ENCODE peak calls at places on chromosomes 16 and 17, in nine cellular contexts. W is PC-3, A is OCI-LY7, S is HCT116, J is neural progenitor cell, V is hepatocyte, Z is SK-N-SH, I is MM.1S, F is GM23248. Y is an unnamed sample.
A peak's percentile ranks its signal among the peaks of the same experiment; 100 is the strongest.

GRCh38 chr17:66547170-66547865 is 244.9 kb downstream of the PRKCA start:
- DNase-seq in J (no peak), F (peak; percentile 42), A (no peak), S (no peak), W (peak; percentile 85), V (no peak), Z (no peak), I (no peak), Y (no peak)

GRCh38 chr17:30950669-30951399 is 20.0 kb upstream of the RNF135 start:
- DNase-seq in I (no peak), V (peak; percentile 91), J (no peak), W (peak; percentile 46), Z (peak; percentile 78), A (no peak), S (no peak), F (peak; percentile 92), Y (no peak)

GRCh38 chr17:48633266-48633816 is 7.2 kb upstream of the HOXB9 start:
- DNase-seq in A (no peak), I (no peak), S (no peak), Z (no peak), F (no peak), W (no peak), J (no peak), V (no peak), Y (peak; percentile 46)

GRCh38 chr17:72301887-72302286 is 181.1 kb downstream of the SOX9 start:
- DNase-seq in F (no peak), I (no peak), V (no peak), S (no peak), Z (no peak), W (no peak), A (no peak), J (no peak), Y (no peak)

GRCh38 chr17:82878545-82878944 is 38.7 kb upstream of the ZNF750 start:
- DNase-seq in W (no peak), J (no peak), V (no peak), F (no peak), A (no peak), S (no peak), Z (no peak), I (no peak), Y (no peak)

GRCh38 chr17:75753514-75754377 is 11.2 kb downstream of the GALK1 start:
- DNase-seq in A (peak; percentile 92), W (no peak), I (peak; percentile 82), J (peak; percentile 89), V (peak; percentile 87), S (no peak), F (peak; percentile 89), Z (peak; percentile 98), Y (peak; percentile 92)

GRCh38 chr16:54928421-54929089 is 2.1 kb upstream of the IRX5 start:
- DNase-seq in I (peak; percentile 82), W (no peak), Z (peak; percentile 80), V (peak; percentile 77), A (peak; percentile 85), J (peak; percentile 55), F (peak; percentile 83), S (no peak), Y (peak; percentile 15)

GRCh38 chr16:27777527-27777926 is 227.6 kb downstream of the KATNIP start:
- DNase-seq in I (no peak), V (no peak), F (no peak), A (no peak), S (no peak), J (no peak), W (no peak), Z (no peak), Y (no peak)

GRCh38 chr16:69707920-69708683 is 18.3 kb downstream of the NQO1 start:
- DNase-seq in F (no peak), I (no peak), V (no peak), J (no peak), Z (no peak), S (no peak), W (no peak), A (no peak), Y (no peak)

GRCh38 chr17:78933025-78933958 is 8.1 kb upstream of the TIMP2 start:
- DNase-seq in W (peak; percentile 98), I (peak; percentile 95), V (peak; percentile 87), F (peak; percentile 100), S (peak; percentile 80), J (no peak), Z (peak; percentile 68), A (peak; percentile 23), Y (no peak)

DNA sequence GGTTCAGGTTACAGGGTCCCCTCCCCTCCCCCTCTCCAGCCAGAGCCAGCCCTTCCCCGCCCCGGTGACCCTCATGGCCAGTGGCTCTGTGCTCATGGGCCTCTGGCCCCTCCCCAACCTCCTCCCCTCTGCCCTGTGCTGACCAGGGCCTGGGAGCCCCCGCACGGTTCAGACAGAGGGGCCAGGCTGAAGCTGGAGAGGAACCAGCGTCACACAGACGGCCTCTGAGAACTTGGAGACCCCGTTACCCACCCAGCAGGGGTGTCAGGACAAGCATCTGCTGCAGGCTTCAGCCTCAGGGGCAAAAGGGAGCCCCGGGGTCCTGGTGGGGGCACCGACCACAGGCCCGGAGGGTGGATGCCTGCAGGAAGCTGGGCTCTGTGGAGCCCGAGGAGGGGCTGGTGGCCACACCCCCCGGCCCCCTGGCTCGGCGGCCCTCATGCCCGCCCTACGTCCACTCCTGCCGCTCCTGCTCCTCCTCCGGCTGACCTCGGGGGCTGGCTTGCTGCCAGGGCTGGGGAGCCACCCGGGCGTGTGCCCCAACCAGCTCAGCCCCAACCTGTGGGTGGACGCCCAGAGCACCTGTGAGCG is at the start of gene WFIKKN1:
- DNase-seq in J (peak; percentile 98), I (no peak), W (no peak), F (peak; percentile 26), S (no peak), V (no peak), A (no peak), Z (peak; percentile 71), Y (peak; percentile 78)
- TF ChIP-seq EZH2phosphoT487 in J (no peak), I (no peak), W (no peak), F (no peak), S (no peak), V (no peak), A (no peak), Z (no peak), Y (no peak)

DNA sequence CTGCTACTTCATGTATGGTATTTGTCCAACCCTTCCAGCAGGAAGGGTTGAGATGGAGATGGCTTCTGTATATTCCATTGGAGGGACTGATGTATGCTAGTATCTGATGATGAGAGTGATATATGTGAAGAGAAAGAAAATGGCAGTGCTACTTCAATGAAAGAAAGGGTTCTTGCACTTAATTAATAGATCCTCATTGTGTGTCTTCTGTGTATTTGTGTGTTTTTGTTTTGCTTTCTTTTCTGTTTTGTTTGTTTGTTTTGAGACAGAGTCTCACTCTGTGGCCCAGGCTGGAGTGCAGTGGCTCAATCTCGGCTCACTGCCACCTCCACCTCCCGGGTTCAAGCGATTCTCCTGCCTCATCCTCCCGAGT is 61.2 kb upstream of the CRYM start:
- DNase-seq in I (no peak), S (no peak), J (no peak), W (no peak), Z (no peak), V (no peak), A (no peak), F (no peak), Y (no peak)
- H3K27ac ChIP-seq in I (no peak overlapping the region), S (no peak overlapping the region), J (no peak overlapping the region), W (no peak overlapping the region), Z (no peak overlapping the region), V (peak overlapping the region; percentile 28), A (no peak overlapping the region), F (no peak overlapping the region), Y (no peak overlapping the region)

GRCh38 chr17:35127751-35128514 is 6.5 kb downstream of the FNDC8 start:
- DNase-seq in I (no peak), V (peak; percentile 51), S (no peak), W (no peak), J (no peak), F (peak; percentile 76), Z (no peak), A (no peak), Y (no peak)

GRCh38 chr17:35129973-35130351 is 8.5 kb downstream of the FNDC8 start:
- DNase-seq in Z (no peak), W (no peak), F (no peak), J (no peak), S (no peak), V (no peak), A (no peak), I (no peak), Y (no peak)

GRCh38 chr17:35130392-35130791 is 9.0 kb downstream of the FNDC8 start:
- DNase-seq in S (no peak), I (no peak), J (no peak), A (no peak), F (no peak), Z (no peak), V (no peak), W (no peak), Y (no peak)

GRCh38 chr17:35132099-35132498 is 10.0 kb downstream of the NLE1 start:
- DNase-seq in F (no peak), W (no peak), I (no peak), Z (no peak), J (no peak), A (no peak), V (no peak), S (no peak), Y (no peak)

DNA sequence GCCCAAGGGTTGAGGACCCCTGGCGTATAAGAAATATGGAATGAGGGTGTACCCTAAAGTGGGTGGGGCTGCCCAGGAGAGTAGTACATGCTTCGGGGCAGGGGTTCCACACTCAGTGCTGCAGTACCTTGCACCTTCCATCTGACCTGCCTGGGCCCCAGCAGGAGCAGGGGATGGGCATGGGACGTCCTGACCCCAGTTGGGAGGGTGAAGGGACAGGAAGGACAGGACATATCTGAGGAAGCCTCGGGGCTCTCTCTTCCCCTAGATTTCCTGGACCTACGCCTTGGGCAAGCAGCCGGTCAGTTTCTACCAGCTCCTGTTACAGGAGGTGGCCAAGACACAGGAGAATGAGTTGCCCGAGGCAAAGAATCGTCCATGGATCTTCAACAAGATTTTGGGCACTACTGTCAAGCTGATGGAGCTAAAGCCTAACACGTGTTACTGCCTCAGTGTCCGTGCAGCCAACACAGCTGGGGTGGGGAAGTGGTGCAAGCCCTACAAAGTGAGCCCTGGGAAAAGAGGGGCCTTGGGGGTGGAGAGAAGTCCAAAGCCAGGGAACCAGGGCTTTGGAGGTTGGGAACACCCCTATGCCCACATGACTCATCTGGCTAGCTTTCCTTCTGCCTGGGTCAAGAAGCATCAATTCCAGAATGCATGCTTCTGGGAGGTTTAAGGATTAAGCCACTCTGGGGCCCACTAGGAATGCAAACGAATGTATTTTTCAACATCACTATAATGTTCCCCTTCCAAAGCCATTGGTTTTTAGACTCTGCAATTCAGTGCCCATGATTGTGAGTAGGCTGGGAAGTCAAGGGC is 7.9 kb downstream of the FNDC8 start:
- DNase-seq in V (no peak), J (no peak), I (no peak), W (no peak), F (peak; percentile 52), Z (no peak), A (no peak), S (no peak), Y (no peak)
- TF ChIP-seq EZH2phosphoT487 in V (no peak), J (no peak), I (no peak), W (no peak), F (no peak), Z (no peak), A (no peak), S (no peak), Y (no peak)

DNA sequence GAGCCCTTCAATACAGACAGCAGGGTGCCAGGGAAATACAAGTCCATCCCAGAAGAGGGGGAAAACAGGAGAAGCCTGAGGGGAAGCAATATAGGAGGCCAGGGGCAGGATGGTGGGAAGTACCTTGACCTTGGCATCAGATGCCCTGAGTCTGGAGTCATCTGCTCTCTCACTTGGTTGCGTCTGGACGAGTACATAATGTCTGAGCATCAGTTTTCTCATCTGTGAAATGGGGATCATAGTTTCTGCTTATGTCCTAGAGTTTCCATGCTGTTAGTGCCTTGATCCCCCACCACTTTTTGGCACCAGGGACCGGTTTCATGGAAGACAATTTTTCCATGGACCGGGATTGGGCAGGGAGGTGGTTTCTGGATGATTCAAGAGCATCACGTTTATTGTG is 2.3 kb downstream of the STAT5A start:
- DNase-seq in I (no peak), Z (peak; percentile 15), S (no peak), J (no peak), F (no peak), V (no peak), A (no peak), W (no peak), Y (no peak)
- H3K27ac ChIP-seq in I (no peak overlapping the region), Z (no peak overlapping the region), S (no peak overlapping the region), J (no peak overlapping the region), F (no peak overlapping the region), V (no peak overlapping the region), A (no peak overlapping the region), W (no peak overlapping the region), Y (no peak overlapping the region)